ENCODE peak calls at places on chromosomes 6 and 20, in five cellular contexts. One of them, this sample, is unnamed. For H3K9me3, the result is how much of the 10 kb centered on the place peaks cover.

GRCh38 chr6:116073765-116074450 is 13.2 kb upstream of the FRK start:
- DNase-seq in mammary epithelial cell: peak
- DNase-seq in Peyer's patch: no peak
- DNase-seq in T-helper 17 cell: no peak
- DNase-seq in SJSA1: peak
- DNase-seq in this sample: no peak

GRCh38 chr20:43748274-43748673 is 21.5 kb upstream of the GTSF1L start:
- DNase-seq in SJSA1: no peak
- DNase-seq in Peyer's patch: no peak
- DNase-seq in T-helper 17 cell: no peak
- DNase-seq in mammary epithelial cell: no peak
- DNase-seq in this sample: no peak

GRCh38 chr20:4951299-4951698 is 50.0 kb downstream of the SLC23A2 start:
- DNase-seq in T-helper 17 cell: no peak
- DNase-seq in mammary epithelial cell: peak
- DNase-seq in SJSA1: peak
- DNase-seq in Peyer's patch: no peak
- DNase-seq in this sample: peak

GRCh38 chr20:32336918-32337347 is 21.2 kb upstream of the ASXL1 start:
- DNase-seq in T-helper 17 cell: no peak
- DNase-seq in Peyer's patch: no peak
- DNase-seq in SJSA1: no peak
- DNase-seq in mammary epithelial cell: no peak
- DNase-seq in this sample: no peak

GRCh38 chr6:50689210-50689609 is 24.1 kb upstream of the TFAP2D start:
- DNase-seq in T-helper 17 cell: no peak
- DNase-seq in SJSA1: no peak
- DNase-seq in mammary epithelial cell: no peak
- DNase-seq in Peyer's patch: no peak
- DNase-seq in this sample: no peak

GRCh38 chr6:128491643-128492206 is 28.7 kb downstream of the PTPRK start:
- DNase-seq in mammary epithelial cell: peak
- DNase-seq in SJSA1: peak
- DNase-seq in Peyer's patch: no peak
- DNase-seq in T-helper 17 cell: no peak
- DNase-seq in this sample: no peak

GRCh38 chr20:38987777-38988176 is 25.6 kb downstream of the DHX35 start:
- DNase-seq in Peyer's patch: no peak
- DNase-seq in T-helper 17 cell: no peak
- DNase-seq in SJSA1: no peak
- DNase-seq in mammary epithelial cell: no peak
- DNase-seq in this sample: no peak

GRCh38 chr20:57395111-57395959 is 4.1 kb downstream of the RBM38 start:
- DNase-seq in mammary epithelial cell: peak
- DNase-seq in Peyer's patch: peak
- DNase-seq in SJSA1: peak
- DNase-seq in T-helper 17 cell: no peak
- DNase-seq in this sample: peak

GRCh38 chr6:44235891-44236516 is 10.9 kb upstream of the HSP90AB1 start:
- DNase-seq in Peyer's patch: no peak
- DNase-seq in SJSA1: no peak
- DNase-seq in mammary epithelial cell: no peak
- DNase-seq in T-helper 17 cell: no peak
- DNase-seq in this sample: no peak

GRCh38 chr20:43799150-43799711 is 72.4 kb upstream of the GTSF1L start:
- DNase-seq in T-helper 17 cell: no peak
- DNase-seq in Peyer's patch: no peak
- DNase-seq in mammary epithelial cell: no peak
- DNase-seq in SJSA1: no peak
- DNase-seq in this sample: no peak

GRCh38 chr20:35773154-35773751 is 1.4 kb downstream of the PHF20 start:
- DNase-seq in Peyer's patch: peak
- DNase-seq in T-helper 17 cell: peak
- DNase-seq in mammary epithelial cell: no peak
- DNase-seq in SJSA1: no peak
- DNase-seq in this sample: no peak

GRCh38 chr6:75539136-75539535 is 45.5 kb upstream of the FILIP1 start:
- DNase-seq in mammary epithelial cell: no peak
- DNase-seq in T-helper 17 cell: no peak
- DNase-seq in Peyer's patch: no peak
- DNase-seq in SJSA1: no peak
- DNase-seq in this sample: no peak

GRCh38 chr20:31764641-31765305 is 25.7 kb downstream of the TPX2 start:
- DNase-seq in SJSA1: no peak
- DNase-seq in T-helper 17 cell: no peak
- DNase-seq in mammary epithelial cell: peak
- DNase-seq in Peyer's patch: no peak
- DNase-seq in this sample: no peak

GRCh38 chr6:74277749-74278148 is 581.7 kb downstream of the CD109 start:
- DNase-seq in Peyer's patch: no peak
- DNase-seq in SJSA1: peak
- DNase-seq in T-helper 17 cell: no peak
- DNase-seq in mammary epithelial cell: peak
- DNase-seq in this sample: no peak

GRCh38 chr20:45432294-45432693 is 16.4 kb downstream of the PIGT start:
- DNase-seq in SJSA1: no peak
- DNase-seq in T-helper 17 cell: no peak
- DNase-seq in Peyer's patch: peak
- DNase-seq in mammary epithelial cell: no peak
- DNase-seq in this sample: no peak

GRCh38 chr20:32516985-32517873 is 67.9 kb downstream of the NOL4L start:
- DNase-seq in T-helper 17 cell: no peak
- DNase-seq in Peyer's patch: no peak
- DNase-seq in mammary epithelial cell: no peak
- DNase-seq in SJSA1: peak
- DNase-seq in this sample: no peak

GRCh38 chr6:13409991-13410390 is 77.4 kb downstream of the GFOD1 start:
- DNase-seq in T-helper 17 cell: no peak
- DNase-seq in mammary epithelial cell: no peak
- DNase-seq in SJSA1: no peak
- DNase-seq in Peyer's patch: no peak
- DNase-seq in this sample: no peak

GRCh38 chr6:160929831-160930230 is 61.7 kb upstream of the MAP3K4 start:
- DNase-seq in Peyer's patch: no peak
- DNase-seq in T-helper 17 cell: no peak
- DNase-seq in SJSA1: no peak
- DNase-seq in mammary epithelial cell: no peak
- DNase-seq in this sample: no peak
- H3K9me3 ChIP-seq in Peyer's patch: under half
- H3K9me3 ChIP-seq in T-helper 17 cell: under half
- H3K9me3 ChIP-seq in SJSA1: under half
- H3K9me3 ChIP-seq in mammary epithelial cell: under half
- H3K9me3 ChIP-seq in this sample: under half

GRCh38 chr6:10694302-10695085 is at the start of the genes C6orf52 and PAK1IP1:
- DNase-seq in T-helper 17 cell: peak
- DNase-seq in Peyer's patch: peak
- DNase-seq in SJSA1: peak
- DNase-seq in mammary epithelial cell: peak
- DNase-seq in this sample: peak

GRCh38 chr6:10690651-10691445 is 3.6 kb downstream of the C6orf52 start:
- DNase-seq in mammary epithelial cell: no peak
- DNase-seq in Peyer's patch: no peak
- DNase-seq in T-helper 17 cell: no peak
- DNase-seq in SJSA1: no peak
- DNase-seq in this sample: no peak

GRCh38 chr6:10695086-10695657 is 400 bp downstream of the PAK1IP1 start:
- DNase-seq in SJSA1: no peak
- DNase-seq in T-helper 17 cell: no peak
- DNase-seq in mammary epithelial cell: no peak
- DNase-seq in Peyer's patch: no peak
- DNase-seq in this sample: no peak

GRCh38 chr6:10692965-10693538 is 1.4 kb downstream of the C6orf52 start:
- DNase-seq in SJSA1: no peak
- DNase-seq in mammary epithelial cell: peak
- DNase-seq in Peyer's patch: no peak
- DNase-seq in T-helper 17 cell: no peak
- DNase-seq in this sample: no peak

GRCh38 chr6:10696655-10697054 is 1.9 kb downstream of the PAK1IP1 start:
- DNase-seq in T-helper 17 cell: no peak
- DNase-seq in SJSA1: no peak
- DNase-seq in Peyer's patch: no peak
- DNase-seq in mammary epithelial cell: no peak
- DNase-seq in this sample: no peak
- H3K9me3 ChIP-seq in T-helper 17 cell: under half
- H3K9me3 ChIP-seq in SJSA1: under half
- H3K9me3 ChIP-seq in Peyer's patch: under half
- H3K9me3 ChIP-seq in mammary epithelial cell: under half
- H3K9me3 ChIP-seq in this sample: under half

GRCh38 chr6:169918239-169918953 is 167.0 kb downstream of the ERMARD start:
- DNase-seq in T-helper 17 cell: no peak
- DNase-seq in Peyer's patch: no peak
- DNase-seq in SJSA1: no peak
- DNase-seq in mammary epithelial cell: no peak
- DNase-seq in this sample: no peak

GRCh38 chr6:169920359-169921020 is 169.1 kb downstream of the ERMARD start:
- DNase-seq in T-helper 17 cell: no peak
- DNase-seq in mammary epithelial cell: no peak
- DNase-seq in Peyer's patch: peak
- DNase-seq in SJSA1: no peak
- DNase-seq in this sample: no peak

GRCh38 chr6:169917153-169917552 is 165.7 kb downstream of the ERMARD start:
- DNase-seq in SJSA1: no peak
- DNase-seq in Peyer's patch: no peak
- DNase-seq in mammary epithelial cell: no peak
- DNase-seq in T-helper 17 cell: no peak
- DNase-seq in this sample: no peak

GRCh38 chr6:169921227-169921626 is 169.8 kb downstream of the ERMARD start:
- DNase-seq in Peyer's patch: peak
- DNase-seq in T-helper 17 cell: no peak
- DNase-seq in SJSA1: no peak
- DNase-seq in mammary epithelial cell: no peak
- DNase-seq in this sample: no peak

GRCh38 chr6:169918954-169919549 is 167.6 kb downstream of the ERMARD start:
- DNase-seq in mammary epithelial cell: no peak
- DNase-seq in T-helper 17 cell: no peak
- DNase-seq in Peyer's patch: peak
- DNase-seq in SJSA1: no peak
- DNase-seq in this sample: no peak
- H3K9me3 ChIP-seq in mammary epithelial cell: under half
- H3K9me3 ChIP-seq in T-helper 17 cell: under half
- H3K9me3 ChIP-seq in Peyer's patch: under half
- H3K9me3 ChIP-seq in SJSA1: under half
- H3K9me3 ChIP-seq in this sample: under half

GRCh38 chr6:30282522-30282921 is 44.2 kb upstream of the TRIM39 start:
- DNase-seq in mammary epithelial cell: no peak
- DNase-seq in SJSA1: no peak
- DNase-seq in Peyer's patch: no peak
- DNase-seq in T-helper 17 cell: no peak
- DNase-seq in this sample: no peak

GRCh38 chr6:30283761-30284160 is 43.0 kb upstream of the TRIM39 start:
- DNase-seq in T-helper 17 cell: no peak
- DNase-seq in Peyer's patch: no peak
- DNase-seq in SJSA1: no peak
- DNase-seq in mammary epithelial cell: no peak
- DNase-seq in this sample: no peak

GRCh38 chr6:30287139-30287538 is 39.6 kb upstream of the TRIM39 start:
- DNase-seq in Peyer's patch: no peak
- DNase-seq in SJSA1: no peak
- DNase-seq in T-helper 17 cell: no peak
- DNase-seq in mammary epithelial cell: no peak
- DNase-seq in this sample: no peak
- H3K9me3 ChIP-seq in Peyer's patch: under half
- H3K9me3 ChIP-seq in SJSA1: under half
- H3K9me3 ChIP-seq in T-helper 17 cell: under half
- H3K9me3 ChIP-seq in mammary epithelial cell: under half
- H3K9me3 ChIP-seq in this sample: under half

DNA sequence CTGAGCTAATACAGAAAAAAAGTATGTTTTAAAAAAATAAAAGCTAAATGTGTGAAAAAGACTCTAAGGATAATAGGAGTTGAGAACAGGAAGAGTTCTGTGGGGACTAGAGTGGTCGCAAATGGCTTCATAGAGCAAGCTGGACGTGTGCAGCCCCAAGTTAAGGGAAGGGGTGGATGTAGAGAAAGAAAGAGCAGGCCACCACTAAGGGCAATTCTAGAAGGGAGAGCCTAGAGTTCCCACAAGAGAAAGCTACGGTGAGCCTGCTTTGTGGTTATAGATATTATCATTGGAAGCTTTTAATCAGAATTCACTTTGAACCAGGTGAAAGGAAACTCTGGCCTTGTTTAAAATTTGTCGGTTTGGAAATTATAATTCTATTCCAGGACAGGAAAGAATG is 101.6 kb downstream of the HIVEP2 start:
- DNase-seq in T-helper 17 cell: no peak
- DNase-seq in SJSA1: no peak
- DNase-seq in Peyer's patch: no peak
- DNase-seq in mammary epithelial cell: no peak
- DNase-seq in this sample: no peak
- H3K9me3 ChIP-seq in T-helper 17 cell: under half
- H3K9me3 ChIP-seq in SJSA1: under half
- H3K9me3 ChIP-seq in Peyer's patch: under half
- H3K9me3 ChIP-seq in mammary epithelial cell: under half
- H3K9me3 ChIP-seq in this sample: under half

GRCh38 chr6:40185486-40185885 is 251.2 kb upstream of the MOCS1 start:
- DNase-seq in mammary epithelial cell: no peak
- DNase-seq in T-helper 17 cell: no peak
- DNase-seq in Peyer's patch: no peak
- DNase-seq in SJSA1: no peak
- DNase-seq in this sample: no peak
- H3K9me3 ChIP-seq in mammary epithelial cell: under half
- H3K9me3 ChIP-seq in T-helper 17 cell: under half
- H3K9me3 ChIP-seq in Peyer's patch: under half
- H3K9me3 ChIP-seq in SJSA1: under half
- H3K9me3 ChIP-seq in this sample: under half

GRCh38 chr6:148800535-148800934 is 53.7 kb downstream of the UST start:
- DNase-seq in SJSA1: no peak
- DNase-seq in T-helper 17 cell: no peak
- DNase-seq in mammary epithelial cell: no peak
- DNase-seq in Peyer's patch: no peak
- DNase-seq in this sample: no peak

GRCh38 chr6:148803979-148804378 is 57.1 kb downstream of the UST start:
- DNase-seq in mammary epithelial cell: peak
- DNase-seq in T-helper 17 cell: no peak
- DNase-seq in Peyer's patch: no peak
- DNase-seq in SJSA1: no peak
- DNase-seq in this sample: no peak

GRCh38 chr6:148807784-148808183 is 61.0 kb downstream of the UST start:
- DNase-seq in mammary epithelial cell: no peak
- DNase-seq in Peyer's patch: no peak
- DNase-seq in SJSA1: no peak
- DNase-seq in T-helper 17 cell: no peak
- DNase-seq in this sample: no peak

GRCh38 chr6:148808786-148809304 is 62.0 kb downstream of the UST start:
- DNase-seq in mammary epithelial cell: no peak
- DNase-seq in T-helper 17 cell: no peak
- DNase-seq in Peyer's patch: no peak
- DNase-seq in SJSA1: no peak
- DNase-seq in this sample: no peak

GRCh38 chr6:148805767-148806166 is 58.9 kb downstream of the UST start:
- DNase-seq in mammary epithelial cell: no peak
- DNase-seq in T-helper 17 cell: no peak
- DNase-seq in SJSA1: no peak
- DNase-seq in Peyer's patch: no peak
- DNase-seq in this sample: no peak
- H3K9me3 ChIP-seq in mammary epithelial cell: under half
- H3K9me3 ChIP-seq in T-helper 17 cell: under half
- H3K9me3 ChIP-seq in SJSA1: under half
- H3K9me3 ChIP-seq in Peyer's patch: under half
- H3K9me3 ChIP-seq in this sample: under half